ENCODE peak calls at places on chromosomes 5 and 9, in ten cellular contexts. I is A549; R is CD8-positive, alpha-beta memory T cell; P is lower lobe of right lung; S is uterus; N is OCI-LY7; V is HCT116; J is small intestine; Y is heart left ventricle; D is fibroblast of lung. X is an unnamed sample.

GRCh38 chr9:104091028-104091590 is 3.0 kb upstream of the SMC2 start:
- DNase-seq in I (no peak), R (no peak), P (no peak), S (no peak), N (no peak), V (no peak), J (peak), Y (no peak), D (peak), X (no peak)

GRCh38 chr9:133873006-133873780 is 118.9 kb downstream of the VAV2 start:
- DNase-seq in I (no peak), R (no peak), P (no peak), S (no peak), N (no peak), V (no peak), J (no peak), Y (no peak), D (no peak), X (no peak)

GRCh38 chr5:53902524-53902923 is 342.1 kb downstream of the NDUFS4 start:
- DNase-seq in I (no peak), R (no peak), P (no peak), S (no peak), N (no peak), V (no peak), J (no peak), Y (no peak), D (no peak), X (no peak)

GRCh38 chr5:61366841-61367240 is 34.8 kb downstream of the ZSWIM6 start:
- DNase-seq in I (no peak), R (no peak), P (no peak), S (no peak), N (no peak), V (no peak), J (no peak), Y (no peak), D (no peak), X (no peak)

GRCh38 chr5:172450861-172451695 is 3.2 kb downstream of the SH3PXD2B start:
- DNase-seq in I (peak), R (peak), P (no peak), S (peak), N (peak), V (no peak), J (no peak), Y (no peak), D (peak), X (peak)

GRCh38 chr5:151952233-151952632 is 27.6 kb upstream of the GLRA1 start:
- DNase-seq in I (no peak), R (no peak), P (no peak), S (no peak), N (no peak), V (no peak), J (no peak), Y (no peak), D (no peak), X (no peak)

GRCh38 chr5:137703565-137703964 is 32.3 kb downstream of the KLHL3 start:
- DNase-seq in I (no peak), R (no peak), P (no peak), S (no peak), N (no peak), V (no peak), J (no peak), Y (no peak), D (no peak), X (no peak)

GRCh38 chr9:74556685-74557084 is 59.5 kb downstream of the RORB start:
- DNase-seq in I (no peak), R (no peak), P (no peak), S (no peak), N (no peak), V (no peak), J (no peak), Y (no peak), D (no peak), X (no peak)

GRCh38 chr5:107997338-107997979 is 326.7 kb upstream of the EFNA5 start:
- DNase-seq in I (no peak), R (no peak), P (no peak), S (no peak), N (no peak), V (no peak), J (no peak), Y (no peak), D (peak), X (no peak)

GRCh38 chr5:126718246-126718868 is 58.6 kb upstream of the LMNB1 start:
- DNase-seq in I (no peak), R (no peak), P (no peak), S (no peak), N (no peak), V (no peak), J (no peak), Y (no peak), D (no peak), X (no peak)

GRCh38 chr5:124111886-124112285 is 599.9 kb downstream of the CSNK1G3 start:
- DNase-seq in I (no peak), R (no peak), P (no peak), S (no peak), N (no peak), V (no peak), J (no peak), Y (no peak), D (no peak), X (no peak)

GRCh38 chr9:23644326-23644725 is 181.7 kb downstream of the ELAVL2 start:
- DNase-seq in I (no peak), R (no peak), P (no peak), S (no peak), N (no peak), V (no peak), J (no peak), Y (no peak), D (no peak), X (no peak)

GRCh38 chr5:142242272-142242671 is 82.5 kb downstream of the SPRY4 start:
- DNase-seq in I (no peak), R (no peak), P (no peak), S (no peak), N (no peak), V (no peak), J (no peak), Y (no peak), D (no peak), X (no peak)

GRCh38 chr9:88813810-88814209 is 177.5 kb upstream of the S1PR3 start:
- DNase-seq in I (no peak), R (no peak), P (no peak), S (no peak), N (no peak), V (no peak), J (no peak), Y (no peak), D (peak), X (no peak)

GRCh38 chr5:142215915-142216681 is 107.5 kb downstream of the NDFIP1 start:
- DNase-seq in I (peak), R (no peak), P (peak), S (peak), N (no peak), V (peak), J (no peak), Y (peak), D (peak), X (no peak)

GRCh38 chr5:109805472-109805871 is 115.7 kb downstream of the MAN2A1 start:
- DNase-seq in I (no peak), R (no peak), P (no peak), S (no peak), N (no peak), V (no peak), J (no peak), Y (no peak), D (no peak), X (no peak)

GRCh38 chr9:35110327-35110758 is 5.3 kb downstream of the ATOSB start:
- DNase-seq in I (peak), R (no peak), P (no peak), S (no peak), N (no peak), V (no peak), J (no peak), Y (no peak), D (peak), X (no peak)

GRCh38 chr5:122295138-122295537 is 16.9 kb upstream of the SNCAIP start:
- DNase-seq in I (peak), R (no peak), P (no peak), S (no peak), N (peak), V (peak), J (peak), Y (no peak), D (no peak), X (no peak)

GRCh38 chr5:141677415-141677814 is 4.6 kb downstream of the ARAP3 start:
- DNase-seq in I (no peak), R (no peak), P (no peak), S (no peak), N (peak), V (no peak), J (no peak), Y (no peak), D (no peak), X (no peak)

GRCh38 chr5:138792181-138792808 is 39.1 kb downstream of the CTNNA1 start:
- DNase-seq in I (no peak), R (no peak), P (no peak), S (no peak), N (no peak), V (no peak), J (no peak), Y (no peak), D (no peak), X (no peak)

GRCh38 chr5:57216714-57217113 is 42.9 kb downstream of the GPBP1 start:
- DNase-seq in I (peak), R (no peak), P (no peak), S (no peak), N (no peak), V (no peak), J (no peak), Y (no peak), D (peak), X (no peak)

DNA sequence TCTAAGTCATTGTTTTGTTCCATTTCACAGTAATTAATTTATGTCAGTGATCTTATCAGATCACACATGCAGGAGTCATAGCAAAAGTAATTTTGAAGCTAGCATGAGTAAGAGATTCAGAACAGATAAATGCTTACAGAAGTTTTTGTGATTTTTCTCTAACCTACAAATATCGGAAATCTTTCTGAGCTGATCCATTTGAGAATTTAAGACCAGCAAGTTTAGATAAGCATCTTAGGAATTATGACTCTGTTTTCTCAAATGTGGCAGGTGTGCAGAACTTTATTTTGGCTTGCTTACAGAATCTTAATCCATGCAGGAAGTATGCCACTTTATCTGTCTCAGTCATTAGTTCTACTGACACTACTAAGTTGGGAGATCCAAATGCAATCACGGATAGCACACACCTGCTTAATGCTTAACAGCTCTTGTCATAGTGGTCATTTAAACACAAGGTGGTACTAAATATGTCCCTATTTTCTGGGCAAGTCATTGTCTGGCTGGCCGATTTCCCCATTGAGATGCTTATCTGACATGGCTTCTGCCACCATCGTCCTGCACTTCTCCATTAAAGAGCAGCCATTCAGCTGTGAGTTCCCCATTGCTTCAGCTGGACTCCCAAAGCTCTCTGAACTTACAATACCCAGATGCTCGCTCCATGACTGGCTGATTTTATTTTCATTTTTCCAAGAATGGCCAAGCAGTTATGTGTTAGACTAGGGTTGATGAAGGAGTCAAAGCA is 305.4 kb upstream of the NUDT12 start:
- DNase-seq in I (no peak), R (no peak), P (no peak), S (no peak), N (no peak), V (no peak), J (no peak), Y (no peak), D (no peak), X (no peak)
- H3K27ac ChIP-seq in I (no peak), R (no peak), P (no peak), S (no peak), N (no peak), V (no peak), J (no peak), Y (no peak), D (no peak), X (no peak)

GRCh38 chr9:130745210-130745800 is 51.7 kb downstream of the EXOSC2 start:
- DNase-seq in I (no peak), R (no peak), P (no peak), S (no peak), N (no peak), V (no peak), J (no peak), Y (no peak), D (no peak), X (no peak)
- H3K27ac ChIP-seq in I (no peak), R (no peak), P (no peak), S (no peak), N (no peak), V (no peak), J (no peak), Y (no peak), D (no peak), X (no peak)

GRCh38 chr9:108903437-108904103 is 30.4 kb downstream of the ELP1 start:
- DNase-seq in I (no peak), R (no peak), P (no peak), S (no peak), N (no peak), V (no peak), J (no peak), Y (no peak), D (peak), X (no peak)
- H3K27ac ChIP-seq in I (no peak), R (no peak), P (no peak), S (no peak), N (no peak), V (no peak), J (no peak), Y (no peak), D (no peak), X (no peak)

GRCh38 chr5:180803181-180804128 is 849 bp upstream of the MGAT1 start:
- DNase-seq in I (no peak), R (peak), P (peak), S (peak), N (peak), V (no peak), J (peak), Y (peak), D (no peak), X (peak)

GRCh38 chr5:180802325-180803180 is at the start of gene MGAT1:
- DNase-seq in I (peak), R (peak), P (peak), S (peak), N (peak), V (no peak), J (peak), Y (peak), D (peak), X (peak)

GRCh38 chr5:180806351-180807011 is 3.9 kb upstream of the MGAT1 start:
- DNase-seq in I (no peak), R (no peak), P (no peak), S (no peak), N (peak), V (no peak), J (no peak), Y (no peak), D (no peak), X (no peak)

GRCh38 chr5:180801596-180802324 is 846 bp downstream of the MGAT1 start:
- DNase-seq in I (no peak), R (peak), P (no peak), S (no peak), N (no peak), V (no peak), J (no peak), Y (no peak), D (no peak), X (no peak)

GRCh38 chr5:180804129-180804601 is 1.6 kb upstream of the MGAT1 start:
- DNase-seq in I (no peak), R (peak), P (no peak), S (no peak), N (no peak), V (no peak), J (no peak), Y (no peak), D (no peak), X (peak)
- H3K27ac ChIP-seq in I (no peak), R (peak), P (peak), S (peak), N (peak), V (no peak), J (peak), Y (peak), D (no peak), X (peak)

GRCh38 chr5:150130493-150130922 is 25.1 kb downstream of the PDGFRB start:
- DNase-seq in I (no peak), R (no peak), P (no peak), S (no peak), N (no peak), V (no peak), J (no peak), Y (no peak), D (no peak), X (no peak)

GRCh38 chr5:150131978-150132694 is 23.5 kb downstream of the PDGFRB start:
- DNase-seq in I (no peak), R (no peak), P (no peak), S (peak), N (no peak), V (no peak), J (no peak), Y (no peak), D (peak), X (no peak)

GRCh38 chr5:150131461-150131860 is 24.2 kb downstream of the PDGFRB start:
- DNase-seq in I (no peak), R (no peak), P (no peak), S (no peak), N (no peak), V (no peak), J (no peak), Y (no peak), D (no peak), X (no peak)

GRCh38 chr5:150129454-150129812 is 26.2 kb downstream of the PDGFRB start:
- DNase-seq in I (no peak), R (no peak), P (no peak), S (no peak), N (no peak), V (no peak), J (no peak), Y (no peak), D (no peak), X (no peak)

GRCh38 chr5:150129813-150130492 is 25.7 kb downstream of the PDGFRB start:
- DNase-seq in I (peak), R (peak), P (peak), S (peak), N (peak), V (peak), J (peak), Y (peak), D (peak), X (peak)
- H3K27ac ChIP-seq in I (peak), R (no peak), P (no peak), S (peak), N (no peak), V (no peak), J (no peak), Y (peak), D (peak), X (no peak)

X was measured in CD4-positive, alpha-beta T cell.